ENCODE peak calls at places on chromosomes 16 and 17, in four cellular contexts. One of them, this sample, is unnamed. For H3K9me3, the result is how much of the 10 kb centered on the place peaks cover.

GRCh38 chr17:7016406-7016805 is 4.0 kb downstream of the RNASEK start:
- DNase-seq in breast epithelium: no peak
- DNase-seq in CD8-positive, alpha-beta T cell: no peak
- DNase-seq in psoas muscle: no peak
- DNase-seq in this sample: no peak

GRCh38 chr17:33292184-33292980 is 713 bp downstream of the ASIC2 start:
- DNase-seq in breast epithelium: no peak
- DNase-seq in CD8-positive, alpha-beta T cell: no peak
- DNase-seq in psoas muscle: no peak
- DNase-seq in this sample: peak

GRCh38 chr16:9136596-9136995 is 45.2 kb downstream of the HAPSTR1 start:
- DNase-seq in breast epithelium: no peak
- DNase-seq in CD8-positive, alpha-beta T cell: no peak
- DNase-seq in psoas muscle: peak
- DNase-seq in this sample: no peak

GRCh38 chr16:67770371-67770991 is 35.9 kb downstream of the RANBP10 start:
- DNase-seq in breast epithelium: no peak
- DNase-seq in CD8-positive, alpha-beta T cell: no peak
- DNase-seq in psoas muscle: no peak
- DNase-seq in this sample: no peak

GRCh38 chr17:17700251-17700969 is 19.2 kb downstream of the RAI1 start:
- DNase-seq in breast epithelium: no peak
- DNase-seq in CD8-positive, alpha-beta T cell: no peak
- DNase-seq in psoas muscle: no peak
- DNase-seq in this sample: no peak

GRCh38 chr17:59725691-59726090 is 18.2 kb downstream of the VMP1 start:
- DNase-seq in breast epithelium: no peak
- DNase-seq in CD8-positive, alpha-beta T cell: no peak
- DNase-seq in psoas muscle: no peak
- DNase-seq in this sample: no peak

GRCh38 chr16:3157229-3158013 is 22.6 kb downstream of the ZNF213 start:
- DNase-seq in breast epithelium: peak
- DNase-seq in CD8-positive, alpha-beta T cell: peak
- DNase-seq in psoas muscle: peak
- DNase-seq in this sample: no peak

GRCh38 chr17:40553694-40554534 is 11.4 kb downstream of the CCR7 start:
- DNase-seq in breast epithelium: peak
- DNase-seq in CD8-positive, alpha-beta T cell: peak
- DNase-seq in psoas muscle: peak
- DNase-seq in this sample: peak

GRCh38 chr16:48383204-48383876 is 1.9 kb downstream of the SIAH1 start:
- DNase-seq in breast epithelium: no peak
- DNase-seq in CD8-positive, alpha-beta T cell: no peak
- DNase-seq in psoas muscle: no peak
- DNase-seq in this sample: no peak

GRCh38 chr17:82629748-82630147 is 18.5 kb downstream of the WDR45B start:
- DNase-seq in breast epithelium: no peak
- DNase-seq in CD8-positive, alpha-beta T cell: no peak
- DNase-seq in psoas muscle: no peak
- DNase-seq in this sample: no peak

GRCh38 chr17:48445248-48445620 is 15.2 kb upstream of the SKAP1 start:
- DNase-seq in breast epithelium: no peak
- DNase-seq in CD8-positive, alpha-beta T cell: no peak
- DNase-seq in psoas muscle: no peak
- DNase-seq in this sample: no peak

GRCh38 chr17:9512323-9513168 is 63.1 kb downstream of the STX8 start:
- DNase-seq in breast epithelium: no peak
- DNase-seq in CD8-positive, alpha-beta T cell: no peak
- DNase-seq in psoas muscle: no peak
- DNase-seq in this sample: no peak

GRCh38 chr16:12628526-12628925 is 175.2 kb downstream of the CPPED1 start:
- DNase-seq in breast epithelium: no peak
- DNase-seq in CD8-positive, alpha-beta T cell: no peak
- DNase-seq in psoas muscle: no peak
- DNase-seq in this sample: no peak

GRCh38 chr17:27384261-27384701 is 72.0 kb upstream of the KSR1 start:
- DNase-seq in breast epithelium: peak
- DNase-seq in CD8-positive, alpha-beta T cell: no peak
- DNase-seq in psoas muscle: peak
- DNase-seq in this sample: no peak

GRCh38 chr17:48244814-48245213 is 137.2 kb downstream of the SNX11 start:
- DNase-seq in breast epithelium: no peak
- DNase-seq in CD8-positive, alpha-beta T cell: no peak
- DNase-seq in psoas muscle: no peak
- DNase-seq in this sample: no peak

DNA sequence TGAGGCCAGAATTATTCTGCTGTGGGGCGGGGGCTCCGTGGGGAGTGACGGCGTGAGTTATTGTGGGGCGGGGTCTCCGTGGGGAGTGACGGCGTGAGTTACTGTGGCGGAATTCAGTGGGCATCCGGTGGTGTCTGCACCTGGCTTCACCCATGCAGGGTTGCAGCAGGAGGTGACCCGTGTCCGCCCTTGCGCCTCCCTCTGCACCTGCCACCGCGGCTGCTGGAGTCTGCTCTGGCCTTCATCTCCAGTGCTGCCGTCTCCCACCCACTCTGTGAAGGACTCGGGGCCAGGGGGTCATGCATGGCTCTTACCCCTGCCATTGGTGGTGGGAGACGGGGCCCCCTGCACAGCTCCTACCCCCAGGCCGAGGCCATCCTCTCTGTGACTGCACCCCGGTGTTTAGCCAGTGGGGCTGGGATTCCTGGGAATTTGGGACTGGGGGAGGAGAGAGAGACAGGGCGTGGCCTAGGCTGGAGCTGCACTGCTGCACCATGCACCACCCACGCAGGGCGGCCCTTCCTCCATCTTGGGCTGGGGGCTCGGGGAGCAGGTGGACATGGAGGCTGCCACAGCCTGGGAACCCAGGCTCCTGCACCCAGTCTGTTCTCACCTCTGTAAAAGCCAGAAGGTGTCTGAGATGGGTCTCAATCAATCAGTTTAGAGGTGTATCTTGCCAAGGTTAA is 1.2 kb upstream of the PABPN1L start:
- DNase-seq in breast epithelium: no peak
- DNase-seq in CD8-positive, alpha-beta T cell: no peak
- DNase-seq in psoas muscle: no peak
- DNase-seq in this sample: no peak
- H3K9me3 ChIP-seq in breast epithelium: under half
- H3K9me3 ChIP-seq in CD8-positive, alpha-beta T cell: under half
- H3K9me3 ChIP-seq in psoas muscle: under half
- H3K9me3 ChIP-seq in this sample: under half

GRCh38 chr16:31700200-31700529 is 172.5 kb downstream of the AHSP start:
- DNase-seq in breast epithelium: no peak
- DNase-seq in CD8-positive, alpha-beta T cell: no peak
- DNase-seq in psoas muscle: no peak
- DNase-seq in this sample: no peak
- H3K27ac ChIP-seq in breast epithelium: no peak
- H3K27ac ChIP-seq in CD8-positive, alpha-beta T cell: peak
- H3K27ac ChIP-seq in psoas muscle: no peak
- H3K27ac ChIP-seq in this sample: peak

DNA sequence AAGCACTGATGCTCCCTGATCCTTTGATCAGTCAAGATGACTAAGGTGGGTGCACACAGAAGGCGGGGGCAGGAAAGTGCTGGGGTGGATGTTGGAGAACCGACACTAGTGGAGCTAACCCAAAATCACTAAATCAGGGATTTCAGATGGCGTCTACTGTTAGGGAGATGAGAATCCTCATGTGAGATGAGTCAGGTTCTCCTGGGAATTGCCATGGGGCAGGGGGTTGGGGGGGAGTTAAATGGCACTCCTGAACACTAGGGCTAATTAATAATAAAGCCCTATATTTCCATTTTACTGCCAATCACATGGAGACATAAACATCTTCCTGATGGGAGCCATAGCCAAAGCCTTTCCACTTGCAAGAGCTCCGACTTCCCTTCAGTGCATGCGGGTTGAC is 804.1 kb downstream of the KCNJ18 start:
- DNase-seq in breast epithelium: no peak
- DNase-seq in CD8-positive, alpha-beta T cell: no peak
- DNase-seq in psoas muscle: no peak
- DNase-seq in this sample: no peak
- H3K9me3 ChIP-seq in breast epithelium: under half
- H3K9me3 ChIP-seq in CD8-positive, alpha-beta T cell: under half
- H3K9me3 ChIP-seq in psoas muscle: under half
- H3K9me3 ChIP-seq in this sample: under half

GRCh38 chr16:68884391-68884790 is 41.1 kb downstream of the TANGO6 start:
- DNase-seq in breast epithelium: no peak
- DNase-seq in CD8-positive, alpha-beta T cell: no peak
- DNase-seq in psoas muscle: no peak
- DNase-seq in this sample: no peak

GRCh38 chr16:68883685-68884084 is 40.4 kb downstream of the TANGO6 start:
- DNase-seq in breast epithelium: no peak
- DNase-seq in CD8-positive, alpha-beta T cell: no peak
- DNase-seq in psoas muscle: no peak
- DNase-seq in this sample: no peak

GRCh38 chr16:68885321-68885720 is 42.0 kb downstream of the TANGO6 start:
- DNase-seq in breast epithelium: no peak
- DNase-seq in CD8-positive, alpha-beta T cell: no peak
- DNase-seq in psoas muscle: no peak
- DNase-seq in this sample: no peak

GRCh38 chr16:68887107-68887506 is 43.8 kb downstream of the TANGO6 start:
- DNase-seq in breast epithelium: no peak
- DNase-seq in CD8-positive, alpha-beta T cell: no peak
- DNase-seq in psoas muscle: no peak
- DNase-seq in this sample: no peak

GRCh38 chr16:68884867-68885266 is 41.5 kb downstream of the TANGO6 start:
- DNase-seq in breast epithelium: no peak
- DNase-seq in CD8-positive, alpha-beta T cell: no peak
- DNase-seq in psoas muscle: no peak
- DNase-seq in this sample: no peak
- H3K27ac ChIP-seq in breast epithelium: peak
- H3K27ac ChIP-seq in CD8-positive, alpha-beta T cell: no peak
- H3K27ac ChIP-seq in psoas muscle: no peak
- H3K27ac ChIP-seq in this sample: no peak

GRCh38 chr17:22490399-22490798 is 798.1 kb downstream of the KCNJ18 start:
- DNase-seq in breast epithelium: no peak
- DNase-seq in CD8-positive, alpha-beta T cell: no peak
- DNase-seq in psoas muscle: no peak
- DNase-seq in this sample: no peak

GRCh38 chr17:22492331-22492730 is 800.0 kb downstream of the KCNJ18 start:
- DNase-seq in breast epithelium: no peak
- DNase-seq in CD8-positive, alpha-beta T cell: no peak
- DNase-seq in psoas muscle: no peak
- DNase-seq in this sample: no peak
- H3K9me3 ChIP-seq in breast epithelium: under half
- H3K9me3 ChIP-seq in CD8-positive, alpha-beta T cell: under half
- H3K9me3 ChIP-seq in psoas muscle: under half
- H3K9me3 ChIP-seq in this sample: under half

GRCh38 chr16:86665319-86665675 is 86.9 kb downstream of the FOXL1 start:
- DNase-seq in breast epithelium: no peak
- DNase-seq in CD8-positive, alpha-beta T cell: no peak
- DNase-seq in psoas muscle: no peak
- DNase-seq in this sample: no peak
- H3K27ac ChIP-seq in breast epithelium: no peak
- H3K27ac ChIP-seq in CD8-positive, alpha-beta T cell: no peak
- H3K27ac ChIP-seq in psoas muscle: no peak
- H3K27ac ChIP-seq in this sample: no peak

DNA sequence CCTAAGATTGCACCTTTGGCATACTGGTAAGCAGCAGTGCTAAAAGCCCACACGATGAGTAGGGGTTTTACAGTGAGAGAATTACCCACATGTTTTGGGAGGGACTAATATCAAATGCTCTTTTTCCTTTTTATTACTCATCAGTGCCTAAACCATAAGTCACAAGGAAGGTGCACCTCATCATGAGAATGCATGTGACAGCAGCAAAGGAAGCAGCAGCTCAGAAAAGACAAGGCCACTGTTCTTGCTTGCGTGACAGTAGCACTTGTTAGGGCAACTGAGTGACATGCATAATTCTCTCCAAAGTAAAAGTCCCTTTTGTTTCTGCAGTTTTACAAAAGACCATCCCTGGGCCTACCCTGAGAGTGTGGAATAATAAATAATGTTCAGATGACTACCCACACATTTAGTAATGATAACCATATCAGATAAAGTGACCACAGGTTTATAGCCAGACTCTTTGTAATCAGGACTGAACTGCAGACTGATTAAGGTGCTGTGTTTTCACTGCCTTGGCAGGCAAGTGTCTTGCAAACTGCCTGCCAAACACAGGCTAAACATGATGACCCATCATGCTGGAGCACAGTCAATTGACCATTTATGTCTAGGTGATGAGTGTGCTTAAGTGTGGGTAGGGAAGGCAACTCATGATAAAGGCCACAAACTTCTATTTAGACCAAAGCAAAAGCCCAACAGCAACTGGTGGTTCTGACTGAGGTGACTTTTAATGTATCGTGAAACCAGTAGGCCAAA is 1751.4 kb downstream of the TP53TG3F start:
- DNase-seq in breast epithelium: no peak
- DNase-seq in CD8-positive, alpha-beta T cell: no peak
- DNase-seq in psoas muscle: no peak
- DNase-seq in this sample: no peak
- H3K9me3 ChIP-seq in breast epithelium: under half
- H3K9me3 ChIP-seq in CD8-positive, alpha-beta T cell: under half
- H3K9me3 ChIP-seq in psoas muscle: under half
- H3K9me3 ChIP-seq in this sample: under half